ENCODE peak calls at places on chromosomes 2 and 18, in four cellular contexts. T is K562, G is GM12878, H is HepG2. I is an unnamed sample.

GRCh38 chr2:126244937-126245336 is 411.0 kb upstream of the GYPC start:
- DNase-seq in T (peak), G (peak), H (peak), I (peak)

GRCh38 chr2:175318542-175318941 is 137.0 kb upstream of the ATP5MC3 start:
- DNase-seq in T (no peak), G (no peak), H (no peak), I (no peak)

GRCh38 chr2:85367180-85367579 is 12.6 kb downstream of the ELMOD3 start:
- DNase-seq in T (no peak), G (no peak), H (no peak), I (no peak)

GRCh38 chr2:1541812-1542211 is 128.5 kb downstream of the TPO start:
- DNase-seq in T (no peak), G (no peak), H (no peak), I (no peak)

GRCh38 chr2:12173271-12173942 is 427.0 kb downstream of the LPIN1 start:
- DNase-seq in T (no peak), G (no peak), H (no peak), I (no peak)

GRCh38 chr2:210169871-210170441 is 1.3 kb downstream of the KANSL1L start:
- DNase-seq in T (no peak), G (peak), H (peak), I (no peak)

GRCh38 chr18:8559612-8560011 is 49.6 kb upstream of the RAB12 start:
- DNase-seq in T (no peak), G (no peak), H (no peak), I (no peak)

GRCh38 chr2:24926602-24927252 is 6.7 kb upstream of the ADCY3 start:
- DNase-seq in T (no peak), G (no peak), H (no peak), I (no peak)

GRCh38 chr18:60649107-60649506 is 276.5 kb upstream of the MC4R start:
- DNase-seq in T (no peak), G (peak), H (no peak), I (no peak)

GRCh38 chr2:151668737-151669136 is 65.5 kb downstream of the NEB start:
- DNase-seq in T (peak), G (no peak), H (no peak), I (peak)

GRCh38 chr2:237259201-237259600 is 154.8 kb downstream of the COL6A3 start:
- DNase-seq in T (no peak), G (no peak), H (no peak), I (no peak)

GRCh38 chr2:239532859-239533258 is 132.0 kb upstream of the HDAC4 start:
- DNase-seq in T (no peak), G (no peak), H (no peak), I (no peak)

GRCh38 chr2:117485588-117485987 is 328.9 kb upstream of the DDX18 start:
- DNase-seq in T (no peak), G (no peak), H (no peak), I (no peak)

GRCh38 chr18:5983479-5983878 is 88.2 kb upstream of the TMEM200C start:
- DNase-seq in T (no peak), G (no peak), H (no peak), I (no peak)

GRCh38 chr2:191844706-191845105 is 2.2 kb downstream of the CAVIN2 start:
- DNase-seq in T (no peak), G (no peak), H (no peak), I (no peak)
- TF ChIP-seq SP1 in T (no peak), G (no peak), H (no peak), I (no peak)

GRCh38 chr2:45925636-45926350 is 274.3 kb downstream of the PRKCE start:
- DNase-seq in T (no peak), G (no peak), H (no peak), I (no peak)
- TF ChIP-seq FOXK2 in T (no peak), G (no peak), H (no peak), I (no peak)

GRCh38 chr2:100802076-100802475 is 17.9 kb upstream of the NPAS2 start:
- DNase-seq in T (no peak), G (no peak), H (no peak), I (no peak)
- TF ChIP-seq BHLHE40 in T (no peak), G (no peak), H (no peak), I (no peak)

GRCh38 chr2:156339110-156339847 is 6.8 kb upstream of the NR4A2 start:
- DNase-seq in T (no peak), G (no peak), H (no peak), I (no peak)

GRCh38 chr2:156340377-156340776 is 7.9 kb upstream of the NR4A2 start:
- DNase-seq in T (no peak), G (no peak), H (no peak), I (no peak)

GRCh38 chr2:156340818-156341481 is 8.4 kb upstream of the NR4A2 start:
- DNase-seq in T (peak), G (no peak), H (no peak), I (no peak)

GRCh38 chr2:156339866-156340265 is 7.3 kb upstream of the NR4A2 start:
- DNase-seq in T (no peak), G (no peak), H (no peak), I (no peak)

DNA sequence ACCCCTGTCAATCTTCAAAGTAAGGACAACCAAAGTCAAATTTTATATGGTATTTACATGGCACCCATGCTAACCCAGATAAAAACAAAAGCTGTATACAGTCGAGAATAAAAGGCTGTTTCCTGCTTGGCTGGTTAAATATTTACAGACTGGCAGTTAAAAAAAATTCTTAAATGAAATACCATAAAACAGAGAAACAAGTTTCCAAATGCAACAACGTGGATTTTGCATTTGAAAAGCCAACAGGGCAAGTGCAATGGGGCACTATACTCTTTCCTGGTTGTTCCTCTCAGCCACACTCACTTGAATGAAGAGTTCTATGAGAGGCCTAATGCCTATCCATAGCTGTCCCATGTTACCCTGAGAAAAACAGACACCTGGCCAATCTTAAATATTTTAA is 6.1 kb upstream of the NR4A2 start:
- DNase-seq in T (no peak), G (no peak), H (no peak), I (no peak)
- TF ChIP-seq SP1 in T (no peak), G (no peak), H (no peak), I (no peak)

GRCh38 chr2:64990823-64991222 is 1.6 kb downstream of the SLC1A4 start:
- DNase-seq in T (no peak), G (no peak), H (no peak), I (no peak)

GRCh38 chr2:64988420-64989125 is 626 bp upstream of the SLC1A4 start:
- DNase-seq in T (peak), G (no peak), H (peak), I (peak)

GRCh38 chr2:64987963-64988419 is 1.2 kb upstream of the SLC1A4 start:
- DNase-seq in T (no peak), G (peak), H (peak), I (no peak)

GRCh38 chr2:64989126-64989981 is at the start of gene SLC1A4:
- DNase-seq in T (peak), G (no peak), H (peak), I (peak)

GRCh38 chr2:64989982-64990614 is 899 bp downstream of the SLC1A4 start:
- DNase-seq in T (peak), G (no peak), H (peak), I (no peak)
- TF ChIP-seq FOXK2 in T (no peak), G (no peak), H (no peak), I (no peak)

GRCh38 chr2:128415768-128416039 is 97.0 kb upstream of the HS6ST1 start:
- DNase-seq in T (no peak), G (no peak), H (no peak), I (no peak)

GRCh38 chr2:128413718-128414341 is 95.2 kb upstream of the HS6ST1 start:
- DNase-seq in T (no peak), G (no peak), H (no peak), I (no peak)

GRCh38 chr2:128414946-128415767 is 96.5 kb upstream of the HS6ST1 start:
- DNase-seq in T (no peak), G (no peak), H (no peak), I (no peak)

GRCh38 chr2:128413014-128413717 is 94.5 kb upstream of the HS6ST1 start:
- DNase-seq in T (no peak), G (no peak), H (no peak), I (no peak)

DNA sequence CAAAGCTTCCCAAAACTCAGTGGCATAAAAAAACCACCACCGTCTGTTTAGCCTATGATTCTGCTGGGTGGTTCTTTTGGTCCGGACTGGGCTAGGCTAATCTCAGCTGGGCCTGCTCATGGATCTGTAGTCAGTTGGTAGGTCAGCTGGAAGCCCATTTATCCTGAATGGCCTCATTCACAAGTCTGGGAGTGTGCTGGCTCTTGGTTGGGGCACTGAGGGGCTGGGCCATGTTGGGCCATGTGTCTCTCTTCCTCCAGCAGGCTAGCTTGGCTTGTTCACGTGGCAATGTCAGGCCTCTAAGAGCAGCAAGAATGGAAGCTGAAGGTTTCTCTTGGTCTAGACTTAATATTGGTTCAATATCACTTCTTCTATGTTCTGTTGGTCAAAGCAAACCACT is 95.7 kb upstream of the HS6ST1 start:
- DNase-seq in T (no peak), G (no peak), H (no peak), I (no peak)
- TF ChIP-seq BHLHE40 in T (no peak), G (no peak), H (no peak), I (no peak)

GRCh38 chr2:63676135-63676534 is 87.4 kb downstream of the MDH1 start:
- DNase-seq in T (no peak), G (peak), H (no peak), I (no peak)

GRCh38 chr2:63669596-63669995 is 80.8 kb downstream of the MDH1 start:
- DNase-seq in T (no peak), G (no peak), H (no peak), I (no peak)

GRCh38 chr2:63678085-63678484 is 89.3 kb downstream of the MDH1 start:
- DNase-seq in T (no peak), G (no peak), H (no peak), I (no peak)

GRCh38 chr2:63679252-63679850 is 90.6 kb downstream of the MDH1 start:
- DNase-seq in T (no peak), G (no peak), H (no peak), I (no peak)

DNA sequence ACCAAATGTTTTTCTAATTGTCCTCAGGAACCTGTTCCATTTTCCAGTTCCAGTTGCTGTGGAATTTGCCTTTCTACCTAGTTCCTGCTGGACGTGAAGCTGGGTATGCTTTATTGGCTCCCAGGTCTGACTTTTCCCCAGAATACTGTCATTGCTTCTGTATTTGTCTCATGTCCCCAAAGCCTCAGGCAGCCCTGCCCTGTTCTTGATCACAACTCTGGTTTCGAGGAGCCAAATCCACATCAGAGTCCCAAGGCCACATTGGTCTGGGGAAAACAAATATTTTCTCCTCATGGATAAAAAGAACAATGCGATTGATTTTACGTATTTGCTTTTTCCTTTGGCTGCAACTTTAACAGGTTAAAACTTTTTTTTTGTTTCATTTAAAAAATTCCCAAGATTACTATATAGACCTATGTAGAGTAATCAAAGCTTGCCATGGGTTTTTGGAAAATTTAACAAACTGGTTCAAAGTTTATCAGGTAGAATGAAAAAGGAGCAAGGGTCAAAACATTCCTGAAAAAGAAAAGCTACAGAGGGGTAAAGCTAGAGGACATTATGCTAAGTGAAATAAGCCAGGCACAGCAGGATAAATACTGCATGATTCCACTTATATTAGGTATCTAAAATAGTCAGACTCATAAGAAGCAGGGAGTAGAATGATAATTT is 85.2 kb downstream of the MDH1 start:
- DNase-seq in T (no peak), G (no peak), H (no peak), I (no peak)
- TF ChIP-seq SP1 in T (no peak), G (no peak), H (no peak), I (no peak)

DNA sequence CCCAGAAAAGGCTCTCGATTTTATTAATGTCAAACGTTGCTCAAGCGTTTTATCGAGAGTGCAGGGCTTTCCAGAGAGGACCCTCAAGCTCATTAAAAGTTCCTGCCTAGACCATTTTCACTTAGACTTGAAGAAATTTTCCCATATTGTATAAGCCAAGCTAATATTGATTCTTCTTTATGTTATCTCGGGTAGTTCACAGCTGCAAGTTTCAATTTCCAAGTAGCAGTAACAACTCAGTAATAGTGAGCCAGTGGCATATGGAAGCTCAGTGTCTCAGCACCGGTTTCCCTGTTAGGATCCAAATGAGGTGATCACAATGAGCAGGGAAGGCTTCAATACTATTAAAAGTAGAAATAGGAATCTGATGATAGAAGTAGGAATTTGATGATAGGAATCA is 274.5 kb downstream of the TMX3 start:
- DNase-seq in T (no peak), G (no peak), H (no peak), I (no peak)
- TF ChIP-seq FOXK2 in T (no peak), G (no peak), H (no peak), I (no peak)

DNA sequence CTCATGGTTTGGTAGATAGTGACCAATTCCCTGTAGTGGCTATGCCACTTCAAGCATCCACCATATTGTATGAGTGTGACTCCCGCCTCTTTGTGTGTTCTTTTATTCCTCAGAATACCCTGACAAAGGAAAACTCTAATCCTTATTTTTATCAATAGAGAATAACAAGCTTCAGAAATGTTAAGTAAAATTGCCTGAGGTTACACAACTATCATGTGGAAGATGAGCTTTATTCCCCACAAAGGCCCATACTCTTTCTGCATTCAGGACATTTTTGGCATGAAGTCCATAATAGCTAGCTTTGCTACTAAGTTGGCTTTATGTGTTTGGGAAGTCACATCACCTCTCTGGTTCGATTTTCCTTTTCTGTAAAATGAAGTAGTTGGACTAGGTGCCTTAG is 276.8 kb downstream of the PIK3C3 start:
- DNase-seq in T (no peak), G (no peak), H (no peak), I (no peak)
- TF ChIP-seq BHLHE40 in T (no peak), G (no peak), H (no peak), I (no peak)